ENCODE peak calls at places on chromosomes 7 and 10, in five cellular contexts. D is OCI-M1, P is neural crest cell, X is T follicular helper cell, Z is upper lobe of right lung. K is an unnamed sample.

GRCh38 chr10:29063806-29064644 is 224.8 kb upstream of the LYZL1 start:
- DNase-seq in P (no peak), X (no peak), D (peak), Z (no peak), K (no peak)

GRCh38 chr10:17784701-17785100 is 24.4 kb upstream of the MRC1 start:
- DNase-seq in D (no peak), Z (no peak), X (no peak), P (no peak), K (peak)

GRCh38 chr10:58399410-58399809 is 14.2 kb downstream of the TFAM start:
- DNase-seq in X (no peak), Z (no peak), P (no peak), D (no peak), K (peak)

GRCh38 chr10:26721561-26721960 is 24.1 kb downstream of the PDSS1 start:
- DNase-seq in P (no peak), Z (no peak), X (no peak), D (no peak), K (no peak)

GRCh38 chr7:466465-467191 is 53.0 kb downstream of the PDGFA start:
- DNase-seq in X (no peak), D (no peak), Z (peak), P (no peak), K (no peak)

GRCh38 chr10:55091691-55092328 is 290.8 kb upstream of the PCDH15 start:
- DNase-seq in D (peak), Z (no peak), P (no peak), X (no peak), K (peak)

GRCh38 chr10:73113543-73113942 is 3.3 kb downstream of the NUDT13 start:
- DNase-seq in P (no peak), Z (no peak), D (no peak), X (no peak), K (peak)

GRCh38 chr10:1379601-1380000 is 323.4 kb downstream of the WDR37 start:
- DNase-seq in P (no peak), Z (no peak), D (no peak), X (no peak), K (no peak)

GRCh38 chr10:102368072-102368471 is 27.4 kb upstream of the NFKB2 start:
- DNase-seq in X (no peak), Z (no peak), D (no peak), P (no peak), K (no peak)

GRCh38 chr10:72291019-72291532 is 17.4 kb downstream of the DDIT4 start:
- DNase-seq in P (no peak), X (no peak), Z (no peak), D (peak), K (peak)